ENCODE peak calls at places on chromosomes 12 and 14, in seven cellular contexts. I is suprapubic skin, G is left ventricle myocardium inferior, K is fibroblast of mammary gland, Q is omental fat pad, V is AG09309, Y is neural crest cell. W is an unnamed sample.

GRCh38 chr12:129641916-129642315 is 261.9 kb downstream of the TMEM132D start:
- DNase-seq in I (no peak), G (no peak), K (no peak), Q (no peak), V (no peak), Y (no peak), W (no peak)

GRCh38 chr14:90938615-90939014 is 121.8 kb downstream of the RPS6KA5 start:
- DNase-seq in I (no peak), G (no peak), K (no peak), Q (no peak), V (no peak), Y (no peak), W (no peak)

GRCh38 chr14:62253931-62254330 is 491.7 kb downstream of the SNAPC1 start:
- DNase-seq in I (no peak), G (no peak), K (peak), Q (no peak), V (no peak), Y (no peak), W (no peak)

GRCh38 chr12:119679081-119679480 is 11.1 kb downstream of the PRKAB1 start:
- DNase-seq in I (no peak), G (no peak), K (no peak), Q (no peak), V (no peak), Y (no peak), W (no peak)

GRCh38 chr12:116708826-116709756 is 28.8 kb downstream of the SPRING1 start:
- DNase-seq in I (no peak), G (peak), K (peak), Q (no peak), V (peak), Y (peak), W (peak)

GRCh38 chr14:101370593-101371569 is 190.4 kb upstream of the DIO3 start:
- DNase-seq in I (no peak), G (no peak), K (no peak), Q (no peak), V (no peak), Y (no peak), W (no peak)

GRCh38 chr12:113860059-113860820 is 105.9 kb downstream of the RBM19 start:
- DNase-seq in I (no peak), G (no peak), K (no peak), Q (no peak), V (no peak), Y (no peak), W (no peak)

GRCh38 chr14:31442284-31442683 is 15.0 kb downstream of the DTD2 start:
- DNase-seq in I (no peak), G (no peak), K (no peak), Q (no peak), V (no peak), Y (no peak), W (no peak)

GRCh38 chr14:54347044-54347443 is 49.8 kb upstream of the CDKN3 start:
- DNase-seq in I (no peak), G (no peak), K (no peak), Q (no peak), V (no peak), Y (no peak), W (no peak)

GRCh38 chr12:100326208-100326607 is 30.7 kb upstream of the SLC17A8 start:
- DNase-seq in I (no peak), G (no peak), K (no peak), Q (no peak), V (no peak), Y (no peak), W (no peak)

GRCh38 chr14:65164068-65164824 is 61.9 kb upstream of the MAX start:
- DNase-seq in I (no peak), G (no peak), K (peak), Q (no peak), V (no peak), Y (peak), W (peak)

GRCh38 chr14:69652942-69653680 is 41.7 kb downstream of the SUSD6 start:
- DNase-seq in I (no peak), G (no peak), K (no peak), Q (no peak), V (no peak), Y (no peak), W (no peak)

GRCh38 chr12:102297412-102297811 is 99.8 kb upstream of the PMCH start:
- DNase-seq in I (no peak), G (no peak), K (no peak), Q (no peak), V (no peak), Y (no peak), W (no peak)

GRCh38 chr14:90409209-90409730 is 12.4 kb downstream of the CALM1 start:
- DNase-seq in I (peak), G (peak), K (peak), Q (no peak), V (peak), Y (no peak), W (no peak)

GRCh38 chr14:64738306-64738879 is 34.2 kb downstream of the PLEKHG3 start:
- DNase-seq in I (no peak), G (no peak), K (no peak), Q (no peak), V (no peak), Y (no peak), W (no peak)

GRCh38 chr12:112425582-112426382 is 7.0 kb downstream of the PTPN11 start:
- DNase-seq in I (no peak), G (no peak), K (no peak), Q (no peak), V (no peak), Y (no peak), W (no peak)

GRCh38 chr14:92039073-92039719 is 663 bp downstream of the TRIP11 start:
- DNase-seq in I (no peak), G (no peak), K (peak), Q (no peak), V (peak), Y (no peak), W (peak)

GRCh38 chr14:59836116-59836515 is 34.5 kb downstream of the RTN1 start:
- DNase-seq in I (no peak), G (no peak), K (peak), Q (no peak), V (no peak), Y (no peak), W (no peak)

GRCh38 chr14:32662234-32662633 is 276.4 kb upstream of the NPAS3 start:
- DNase-seq in I (no peak), G (no peak), K (peak), Q (no peak), V (no peak), Y (no peak), W (no peak)

GRCh38 chr14:74886001-74886400 is 4.3 kb downstream of the DLST start:
- DNase-seq in I (no peak), G (no peak), K (peak), Q (no peak), V (peak), Y (no peak), W (no peak)

GRCh38 chr12:75315518-75315917 is 14.6 kb downstream of the CAPS2 start:
- DNase-seq in I (no peak), G (no peak), K (peak), Q (no peak), V (peak), Y (no peak), W (no peak)

DNA sequence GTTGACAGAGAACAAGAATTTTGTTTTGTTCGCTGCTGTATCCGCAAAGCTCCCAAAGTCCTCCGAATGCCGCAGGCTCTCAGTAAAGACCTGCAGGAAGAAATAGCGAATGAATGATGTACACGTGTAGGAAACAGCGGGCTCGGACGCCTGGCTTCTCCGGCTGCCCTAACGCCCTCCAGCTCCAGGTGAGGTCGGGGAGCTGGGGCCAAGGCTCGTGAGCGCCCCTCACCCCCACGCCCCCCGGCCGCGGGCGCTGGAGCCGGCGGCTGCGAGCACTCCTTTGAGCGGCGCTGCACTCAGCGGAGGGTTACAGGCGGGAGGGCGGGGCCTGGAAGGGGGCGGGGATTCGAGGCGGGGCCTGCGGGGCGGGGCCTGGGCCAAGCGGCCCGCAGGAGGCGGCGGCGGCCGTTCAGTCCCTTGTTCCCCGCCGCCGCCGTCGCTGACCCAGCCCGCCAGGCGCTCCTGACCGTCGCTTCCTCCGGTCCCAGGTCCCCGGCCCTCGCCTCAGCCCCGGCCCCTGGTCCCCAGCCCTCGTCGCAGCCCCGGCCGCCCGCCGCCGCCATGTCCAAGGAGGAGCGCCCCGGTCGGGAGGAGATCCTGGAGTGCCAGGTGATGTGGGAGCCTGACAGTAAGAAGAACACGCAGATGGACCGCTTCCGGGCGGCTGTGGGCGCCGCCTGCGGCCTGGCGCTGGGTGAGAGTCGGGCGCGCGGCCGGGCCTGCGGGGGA is at the start of gene AACS:
- DNase-seq in I (peak), G (peak), K (peak), Q (peak), V (no peak), Y (peak), W (peak)
- TF ChIP-seq CTCF in I (no peak), G (no peak), K (no peak), Q (no peak), V (no peak), Y (no peak), W (no peak)

GRCh38 chr12:8780389-8780788 is 42.0 kb upstream of the A2ML1 start:
- DNase-seq in I (no peak), G (no peak), K (peak), Q (no peak), V (peak), Y (no peak), W (peak)
- TF ChIP-seq CTCF in I (peak), G (peak), K (peak), Q (no peak), V (peak), Y (peak), W (peak)

GRCh38 chr12:11734781-11735180 is 85.3 kb downstream of the ETV6 start:
- DNase-seq in I (no peak), G (no peak), K (no peak), Q (no peak), V (no peak), Y (no peak), W (no peak)
- TF ChIP-seq CTCF in I (no peak), G (no peak), K (no peak), Q (no peak), V (no peak), Y (no peak), W (no peak)

GRCh38 chr14:76057914-76058313 is 72.4 kb downstream of the IFT43 start:
- DNase-seq in I (no peak), G (no peak), K (no peak), Q (no peak), V (no peak), Y (no peak), W (no peak)

GRCh38 chr14:76053576-76054369 is 68.2 kb downstream of the IFT43 start:
- DNase-seq in I (no peak), G (no peak), K (no peak), Q (no peak), V (no peak), Y (no peak), W (no peak)

GRCh38 chr14:76055330-76055729 is 69.8 kb downstream of the IFT43 start:
- DNase-seq in I (no peak), G (no peak), K (no peak), Q (no peak), V (no peak), Y (no peak), W (peak)

GRCh38 chr14:76051717-76052459 is 66.3 kb downstream of the IFT43 start:
- DNase-seq in I (no peak), G (no peak), K (no peak), Q (no peak), V (no peak), Y (no peak), W (no peak)

GRCh38 chr14:76056128-76056527 is 70.6 kb downstream of the IFT43 start:
- DNase-seq in I (no peak), G (no peak), K (peak), Q (no peak), V (no peak), Y (no peak), W (no peak)
- TF ChIP-seq CTCF in I (no peak), G (peak), K (peak), Q (no peak), V (peak), Y (peak), W (peak)

DNA sequence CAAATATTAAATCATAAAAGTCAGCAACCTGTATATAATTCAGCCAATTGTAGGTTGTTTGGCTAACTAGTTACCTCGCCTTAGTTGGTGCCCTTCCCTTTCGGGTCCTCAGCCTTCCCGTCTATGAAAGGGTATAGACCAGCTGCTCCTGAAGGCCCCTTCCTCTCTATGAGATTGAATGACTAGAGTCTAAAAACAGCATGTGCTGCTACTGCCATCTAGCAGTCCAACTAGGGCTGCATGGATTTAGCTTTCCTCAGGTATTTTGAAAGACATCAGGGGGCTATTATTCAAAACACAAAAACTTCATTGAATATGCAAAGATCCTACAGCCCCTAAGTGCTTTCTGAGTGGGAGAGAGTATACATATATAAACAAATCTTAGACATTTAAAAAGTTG is 37.0 kb upstream of the TMEM263 start:
- DNase-seq in I (no peak), G (no peak), K (peak), Q (no peak), V (no peak), Y (peak), W (no peak)
- TF ChIP-seq CTCF in I (no peak), G (peak), K (peak), Q (no peak), V (peak), Y (peak), W (peak)

DNA sequence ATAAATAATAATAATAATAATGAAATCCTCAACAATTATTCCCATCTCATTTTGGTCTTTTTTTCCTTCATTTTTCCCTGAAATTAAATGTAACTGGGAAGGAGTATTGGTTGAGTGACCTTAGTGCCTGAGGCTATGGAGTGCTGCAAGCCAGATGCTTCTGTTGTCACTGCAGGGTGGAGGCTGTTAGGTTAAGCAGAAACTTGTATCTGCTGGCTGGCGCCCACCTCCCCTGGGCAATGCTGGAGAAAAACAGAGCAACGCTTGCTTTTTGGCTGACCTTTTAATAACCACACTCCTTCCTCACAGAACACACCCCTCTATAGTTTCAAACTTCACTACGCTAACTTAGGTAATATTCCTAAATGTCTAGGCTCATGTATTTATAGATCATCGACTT is 583.5 kb upstream of the NOVA1 start:
- DNase-seq in I (no peak), G (peak), K (no peak), Q (no peak), V (no peak), Y (no peak), W (no peak)
- TF ChIP-seq CTCF in I (no peak), G (no peak), K (no peak), Q (no peak), V (no peak), Y (no peak), W (no peak)

DNA sequence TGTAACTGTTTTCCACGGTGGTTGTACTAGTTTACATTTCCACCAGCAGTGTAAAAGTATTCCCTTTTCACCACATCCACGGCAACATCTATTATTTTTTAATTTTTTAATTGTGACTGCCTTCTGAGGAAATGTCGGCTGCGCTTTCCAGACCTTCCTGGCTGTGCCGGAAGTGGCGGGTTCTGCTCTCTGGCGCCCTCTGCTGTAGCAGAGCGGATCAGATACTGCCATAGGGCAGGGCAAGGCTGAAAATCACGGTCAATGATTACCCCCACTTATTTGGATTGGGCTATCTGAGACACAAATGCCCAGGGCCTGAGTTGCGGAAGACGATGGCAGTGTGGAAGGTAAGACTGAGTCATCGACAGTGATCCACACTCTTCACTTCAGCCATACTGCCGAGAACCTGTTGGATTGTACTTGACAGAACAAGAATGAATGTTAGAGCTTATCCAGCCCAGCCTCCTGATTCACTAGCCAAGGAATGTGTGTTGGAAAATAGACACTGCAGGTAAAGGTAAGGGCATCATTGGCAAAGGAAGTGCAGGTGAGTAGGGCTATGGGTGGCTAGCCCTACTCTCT is 124.2 kb downstream of the NTF3 start:
- DNase-seq in I (no peak), G (no peak), K (no peak), Q (no peak), V (no peak), Y (peak), W (no peak)
- TF ChIP-seq CTCF in I (no peak), G (peak), K (peak), Q (no peak), V (peak), Y (peak), W (peak)

GRCh38 chr12:47773062-47773857 is at the start of gene SLC48A1:
- DNase-seq in I (no peak), G (peak), K (peak), Q (no peak), V (no peak), Y (peak), W (peak)
- TF ChIP-seq CTCF in I (peak), G (peak), K (no peak), Q (no peak), V (peak), Y (peak), W (peak)

GRCh38 chr12:76555797-76556196 is 3.8 kb downstream of the OSBPL8 start:
- DNase-seq in I (no peak), G (no peak), K (no peak), Q (no peak), V (no peak), Y (no peak), W (no peak)

GRCh38 chr12:76556373-76556772 is 3.2 kb downstream of the OSBPL8 start:
- DNase-seq in I (no peak), G (no peak), K (no peak), Q (no peak), V (no peak), Y (no peak), W (no peak)

GRCh38 chr12:76552343-76552938 is 7.1 kb downstream of the OSBPL8 start:
- DNase-seq in I (no peak), G (no peak), K (peak), Q (no peak), V (no peak), Y (no peak), W (no peak)

GRCh38 chr12:76554411-76555225 is 5.0 kb downstream of the OSBPL8 start:
- DNase-seq in I (no peak), G (no peak), K (no peak), Q (no peak), V (no peak), Y (no peak), W (no peak)

DNA sequence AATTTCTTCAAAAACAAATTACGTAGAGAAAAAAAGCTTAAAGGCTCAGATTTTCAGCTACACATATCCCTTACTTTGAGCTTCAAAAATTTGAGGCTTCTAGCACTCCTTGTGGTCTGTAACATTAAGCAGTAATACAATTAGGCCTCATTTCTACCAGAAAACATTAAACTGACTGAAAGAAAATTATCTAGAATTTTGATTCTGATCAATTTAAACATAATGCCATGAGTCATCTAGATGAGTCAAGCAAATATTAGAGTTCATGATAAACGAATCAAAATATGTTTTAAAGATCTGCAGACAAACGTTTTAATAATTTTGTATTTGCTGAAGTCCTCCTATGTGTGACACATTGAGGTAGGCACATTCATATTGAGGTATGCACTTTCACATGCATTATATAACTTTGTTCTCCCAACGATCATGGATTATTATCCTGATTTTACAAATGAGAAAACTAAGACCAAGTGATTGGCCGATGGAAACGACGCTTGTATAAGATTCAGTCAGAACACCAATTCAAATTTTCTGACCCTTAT is 4.3 kb downstream of the OSBPL8 start:
- DNase-seq in I (no peak), G (no peak), K (peak), Q (no peak), V (no peak), Y (no peak), W (no peak)
- TF ChIP-seq CTCF in I (no peak), G (no peak), K (peak), Q (no peak), V (no peak), Y (no peak), W (no peak)

DNA sequence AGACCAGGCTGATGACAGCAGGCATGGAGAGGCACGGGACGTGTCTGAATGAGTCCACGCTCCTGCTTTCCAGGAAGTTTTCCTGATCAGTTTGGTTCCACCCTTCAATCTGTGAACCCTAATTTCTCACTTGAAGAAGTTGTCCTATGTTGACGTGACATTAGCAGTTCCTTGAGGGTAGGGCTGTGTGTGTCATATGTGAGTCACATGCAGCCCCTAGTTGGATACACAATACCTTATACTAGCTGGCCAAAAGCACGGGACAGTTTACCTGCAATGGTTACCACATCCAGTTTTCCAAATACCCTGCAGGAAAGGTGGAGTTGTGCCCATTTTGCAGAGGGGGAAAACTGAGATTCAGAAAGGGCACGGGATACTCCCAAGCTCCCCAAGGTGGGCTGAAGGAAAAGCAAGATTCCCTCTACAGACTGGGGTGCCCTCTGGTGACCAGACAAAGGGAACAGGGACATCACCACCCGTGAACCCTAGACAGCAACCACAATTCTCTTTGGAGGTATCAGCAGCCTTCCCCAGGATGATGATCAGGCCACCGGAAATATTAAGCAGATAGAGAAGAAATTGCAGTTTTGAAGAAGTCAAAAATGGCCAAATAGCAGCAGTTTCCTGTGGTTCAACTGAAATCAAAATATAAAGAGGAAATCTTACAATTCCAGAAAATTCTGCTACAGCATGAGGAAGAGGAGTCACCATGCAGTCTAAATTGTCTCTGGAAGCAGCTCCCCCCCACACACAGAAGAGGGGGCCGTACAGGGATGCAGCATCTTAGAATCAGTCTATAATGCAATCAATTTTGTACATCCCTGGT is 194.4 kb downstream of the PHETA1 start:
- DNase-seq in I (no peak), G (no peak), K (no peak), Q (no peak), V (no peak), Y (no peak), W (peak)
- TF ChIP-seq CTCF in I (no peak), G (peak), K (peak), Q (no peak), V (no peak), Y (peak), W (peak)